ENCODE peak calls at places on chromosomes 11 and 22, in eight cellular contexts. One of them, this sample, is unnamed.

GRCh38 chr11:204587-205109 is 2.6 kb downstream of the BET1L start:
- DNase-seq in choroid plexus epithelial cell: no peak
- DNase-seq in neural progenitor cell: no peak
- DNase-seq in progenitor cell of endocrine pancreas: no peak
- DNase-seq in suprapubic skin: no peak
- DNase-seq in tibial artery: no peak
- DNase-seq in activated naive CD8-positive, alpha-beta T cell treated with anti-CD3 and anti-CD28 coated beads, Interleukin-2, amount 50 U/mL, for 24 hours: no peak
- DNase-seq in HS-27A: no peak
- DNase-seq in this sample: no peak

GRCh38 chr22:45336971-45337431 is 27.3 kb downstream of the FAM118A start:
- DNase-seq in choroid plexus epithelial cell: no peak
- DNase-seq in neural progenitor cell: no peak
- DNase-seq in progenitor cell of endocrine pancreas: no peak
- DNase-seq in suprapubic skin: peak
- DNase-seq in tibial artery: peak
- DNase-seq in activated naive CD8-positive, alpha-beta T cell treated with anti-CD3 and anti-CD28 coated beads, Interleukin-2, amount 50 U/mL, for 24 hours: no peak
- DNase-seq in HS-27A: no peak
- DNase-seq in this sample: no peak

GRCh38 chr22:39128508-39128907 is 24.0 kb downstream of the CBX7 start:
- DNase-seq in choroid plexus epithelial cell: no peak
- DNase-seq in neural progenitor cell: no peak
- DNase-seq in progenitor cell of endocrine pancreas: no peak
- DNase-seq in suprapubic skin: no peak
- DNase-seq in tibial artery: no peak
- DNase-seq in activated naive CD8-positive, alpha-beta T cell treated with anti-CD3 and anti-CD28 coated beads, Interleukin-2, amount 50 U/mL, for 24 hours: no peak
- DNase-seq in HS-27A: no peak
- DNase-seq in this sample: no peak

GRCh38 chr11:2927851-2928604 is 1.2 kb downstream of the PHLDA2 start:
- DNase-seq in choroid plexus epithelial cell: peak
- DNase-seq in neural progenitor cell: no peak
- DNase-seq in progenitor cell of endocrine pancreas: no peak
- DNase-seq in suprapubic skin: no peak
- DNase-seq in tibial artery: peak
- DNase-seq in activated naive CD8-positive, alpha-beta T cell treated with anti-CD3 and anti-CD28 coated beads, Interleukin-2, amount 50 U/mL, for 24 hours: no peak
- DNase-seq in HS-27A: no peak
- DNase-seq in this sample: peak

GRCh38 chr11:76752321-76753175 is 30.6 kb upstream of the TSKU start:
- DNase-seq in choroid plexus epithelial cell: peak
- DNase-seq in neural progenitor cell: no peak
- DNase-seq in progenitor cell of endocrine pancreas: no peak
- DNase-seq in suprapubic skin: peak
- DNase-seq in tibial artery: peak
- DNase-seq in activated naive CD8-positive, alpha-beta T cell treated with anti-CD3 and anti-CD28 coated beads, Interleukin-2, amount 50 U/mL, for 24 hours: no peak
- DNase-seq in HS-27A: no peak
- DNase-seq in this sample: peak

GRCh38 chr11:126474220-126474619 is 118.7 kb downstream of the ST3GAL4 start:
- DNase-seq in choroid plexus epithelial cell: no peak
- DNase-seq in neural progenitor cell: no peak
- DNase-seq in progenitor cell of endocrine pancreas: no peak
- DNase-seq in suprapubic skin: no peak
- DNase-seq in tibial artery: no peak
- DNase-seq in activated naive CD8-positive, alpha-beta T cell treated with anti-CD3 and anti-CD28 coated beads, Interleukin-2, amount 50 U/mL, for 24 hours: no peak
- DNase-seq in HS-27A: no peak
- DNase-seq in this sample: no peak

GRCh38 chr22:17637490-17638181 is 921 bp upstream of the BCL2L13 start:
- DNase-seq in choroid plexus epithelial cell: no peak
- DNase-seq in neural progenitor cell: no peak
- DNase-seq in progenitor cell of endocrine pancreas: no peak
- DNase-seq in suprapubic skin: no peak
- DNase-seq in tibial artery: no peak
- DNase-seq in activated naive CD8-positive, alpha-beta T cell treated with anti-CD3 and anti-CD28 coated beads, Interleukin-2, amount 50 U/mL, for 24 hours: no peak
- DNase-seq in HS-27A: no peak
- DNase-seq in this sample: no peak

GRCh38 chr22:25057013-25057881 is 104.7 kb downstream of the KIAA1671 start:
- DNase-seq in choroid plexus epithelial cell: peak
- DNase-seq in neural progenitor cell: peak
- DNase-seq in progenitor cell of endocrine pancreas: peak
- DNase-seq in suprapubic skin: no peak
- DNase-seq in tibial artery: no peak
- DNase-seq in activated naive CD8-positive, alpha-beta T cell treated with anti-CD3 and anti-CD28 coated beads, Interleukin-2, amount 50 U/mL, for 24 hours: peak
- DNase-seq in HS-27A: no peak
- DNase-seq in this sample: no peak

GRCh38 chr11:64900263-64900678 is 16.7 kb downstream of the ATG2A start:
- DNase-seq in choroid plexus epithelial cell: no peak
- DNase-seq in neural progenitor cell: no peak
- DNase-seq in progenitor cell of endocrine pancreas: no peak
- DNase-seq in suprapubic skin: no peak
- DNase-seq in tibial artery: no peak
- DNase-seq in activated naive CD8-positive, alpha-beta T cell treated with anti-CD3 and anti-CD28 coated beads, Interleukin-2, amount 50 U/mL, for 24 hours: peak
- DNase-seq in HS-27A: no peak
- DNase-seq in this sample: peak

GRCh38 chr11:43518407-43519165 is 159.9 kb downstream of the TTC17 start:
- DNase-seq in choroid plexus epithelial cell: peak
- DNase-seq in neural progenitor cell: no peak
- DNase-seq in progenitor cell of endocrine pancreas: no peak
- DNase-seq in suprapubic skin: no peak
- DNase-seq in tibial artery: no peak
- DNase-seq in activated naive CD8-positive, alpha-beta T cell treated with anti-CD3 and anti-CD28 coated beads, Interleukin-2, amount 50 U/mL, for 24 hours: no peak
- DNase-seq in HS-27A: no peak
- DNase-seq in this sample: peak

GRCh38 chr11:2991477-2992233 is 474 bp downstream of the NAP1L4 start:
- DNase-seq in choroid plexus epithelial cell: peak
- DNase-seq in neural progenitor cell: no peak
- DNase-seq in progenitor cell of endocrine pancreas: no peak
- DNase-seq in suprapubic skin: peak
- DNase-seq in tibial artery: no peak
- DNase-seq in activated naive CD8-positive, alpha-beta T cell treated with anti-CD3 and anti-CD28 coated beads, Interleukin-2, amount 50 U/mL, for 24 hours: peak
- DNase-seq in HS-27A: no peak
- DNase-seq in this sample: peak

GRCh38 chr11:6621711-6622211 is 2.5 kb upstream of the TPP1 start:
- DNase-seq in choroid plexus epithelial cell: no peak
- DNase-seq in neural progenitor cell: no peak
- DNase-seq in progenitor cell of endocrine pancreas: no peak
- DNase-seq in suprapubic skin: no peak
- DNase-seq in tibial artery: no peak
- DNase-seq in activated naive CD8-positive, alpha-beta T cell treated with anti-CD3 and anti-CD28 coated beads, Interleukin-2, amount 50 U/mL, for 24 hours: no peak
- DNase-seq in HS-27A: no peak
- DNase-seq in this sample: no peak

GRCh38 chr11:78416285-78417174 is 1.1 kb downstream of the GAB2 start:
- DNase-seq in choroid plexus epithelial cell: peak
- DNase-seq in neural progenitor cell: peak
- DNase-seq in progenitor cell of endocrine pancreas: peak
- DNase-seq in suprapubic skin: peak
- DNase-seq in tibial artery: peak
- DNase-seq in activated naive CD8-positive, alpha-beta T cell treated with anti-CD3 and anti-CD28 coated beads, Interleukin-2, amount 50 U/mL, for 24 hours: peak
- DNase-seq in HS-27A: peak
- DNase-seq in this sample: peak

GRCh38 chr11:102683277-102683676 is 22.3 kb downstream of the MMP27 start:
- DNase-seq in choroid plexus epithelial cell: no peak
- DNase-seq in neural progenitor cell: peak
- DNase-seq in progenitor cell of endocrine pancreas: no peak
- DNase-seq in suprapubic skin: no peak
- DNase-seq in tibial artery: no peak
- DNase-seq in activated naive CD8-positive, alpha-beta T cell treated with anti-CD3 and anti-CD28 coated beads, Interleukin-2, amount 50 U/mL, for 24 hours: no peak
- DNase-seq in HS-27A: no peak
- DNase-seq in this sample: no peak

GRCh38 chr11:67411785-67412152 is 3.7 kb upstream of the CARNS1 start:
- DNase-seq in choroid plexus epithelial cell: no peak
- DNase-seq in neural progenitor cell: no peak
- DNase-seq in progenitor cell of endocrine pancreas: no peak
- DNase-seq in suprapubic skin: no peak
- DNase-seq in tibial artery: no peak
- DNase-seq in activated naive CD8-positive, alpha-beta T cell treated with anti-CD3 and anti-CD28 coated beads, Interleukin-2, amount 50 U/mL, for 24 hours: peak
- DNase-seq in HS-27A: no peak
- DNase-seq in this sample: no peak

GRCh38 chr22:48167238-48167637 is 1404.8 kb downstream of the TBC1D22A start:
- DNase-seq in choroid plexus epithelial cell: no peak
- DNase-seq in neural progenitor cell: peak
- DNase-seq in progenitor cell of endocrine pancreas: no peak
- DNase-seq in suprapubic skin: no peak
- DNase-seq in tibial artery: peak
- DNase-seq in activated naive CD8-positive, alpha-beta T cell treated with anti-CD3 and anti-CD28 coated beads, Interleukin-2, amount 50 U/mL, for 24 hours: no peak
- DNase-seq in HS-27A: no peak
- DNase-seq in this sample: no peak

GRCh38 chr11:2750101-2750509 is 50.3 kb upstream of the KCNQ1OT1 start:
- DNase-seq in choroid plexus epithelial cell: no peak
- DNase-seq in neural progenitor cell: no peak
- DNase-seq in progenitor cell of endocrine pancreas: no peak
- DNase-seq in suprapubic skin: no peak
- DNase-seq in tibial artery: peak
- DNase-seq in activated naive CD8-positive, alpha-beta T cell treated with anti-CD3 and anti-CD28 coated beads, Interleukin-2, amount 50 U/mL, for 24 hours: no peak
- DNase-seq in HS-27A: no peak
- DNase-seq in this sample: no peak

GRCh38 chr11:110152199-110152598 is 59.0 kb downstream of the ZC3H12C start:
- DNase-seq in choroid plexus epithelial cell: no peak
- DNase-seq in neural progenitor cell: peak
- DNase-seq in progenitor cell of endocrine pancreas: no peak
- DNase-seq in suprapubic skin: no peak
- DNase-seq in tibial artery: no peak
- DNase-seq in activated naive CD8-positive, alpha-beta T cell treated with anti-CD3 and anti-CD28 coated beads, Interleukin-2, amount 50 U/mL, for 24 hours: no peak
- DNase-seq in HS-27A: no peak
- DNase-seq in this sample: no peak

GRCh38 chr11:93741882-93742226 is 382 bp downstream of the C11orf54 start:
- DNase-seq in choroid plexus epithelial cell: peak
- DNase-seq in neural progenitor cell: peak
- DNase-seq in progenitor cell of endocrine pancreas: no peak
- DNase-seq in suprapubic skin: no peak
- DNase-seq in tibial artery: no peak
- DNase-seq in activated naive CD8-positive, alpha-beta T cell treated with anti-CD3 and anti-CD28 coated beads, Interleukin-2, amount 50 U/mL, for 24 hours: no peak
- DNase-seq in HS-27A: no peak
- DNase-seq in this sample: peak

GRCh38 chr11:69541501-69542313 is 60.2 kb downstream of the LINC01488 start:
- DNase-seq in choroid plexus epithelial cell: no peak
- DNase-seq in neural progenitor cell: no peak
- DNase-seq in progenitor cell of endocrine pancreas: no peak
- DNase-seq in suprapubic skin: peak
- DNase-seq in tibial artery: no peak
- DNase-seq in activated naive CD8-positive, alpha-beta T cell treated with anti-CD3 and anti-CD28 coated beads, Interleukin-2, amount 50 U/mL, for 24 hours: no peak
- DNase-seq in HS-27A: no peak
- DNase-seq in this sample: peak

GRCh38 chr11:75558939-75559843 is 2.9 kb upstream of the SERPINH1 start:
- DNase-seq in choroid plexus epithelial cell: peak
- DNase-seq in neural progenitor cell: no peak
- DNase-seq in progenitor cell of endocrine pancreas: no peak
- DNase-seq in suprapubic skin: no peak
- DNase-seq in tibial artery: peak
- DNase-seq in activated naive CD8-positive, alpha-beta T cell treated with anti-CD3 and anti-CD28 coated beads, Interleukin-2, amount 50 U/mL, for 24 hours: no peak
- DNase-seq in HS-27A: peak
- DNase-seq in this sample: peak

GRCh38 chr22:43858156-43858895 is 4.0 kb downstream of the SULT4A1 start:
- DNase-seq in choroid plexus epithelial cell: no peak
- DNase-seq in neural progenitor cell: no peak
- DNase-seq in progenitor cell of endocrine pancreas: no peak
- DNase-seq in suprapubic skin: peak
- DNase-seq in tibial artery: peak
- DNase-seq in activated naive CD8-positive, alpha-beta T cell treated with anti-CD3 and anti-CD28 coated beads, Interleukin-2, amount 50 U/mL, for 24 hours: no peak
- DNase-seq in HS-27A: no peak
- DNase-seq in this sample: no peak

GRCh38 chr11:68841718-68842426 is at the start of gene CPT1A:
- DNase-seq in choroid plexus epithelial cell: peak
- DNase-seq in neural progenitor cell: peak
- DNase-seq in progenitor cell of endocrine pancreas: peak
- DNase-seq in suprapubic skin: no peak
- DNase-seq in tibial artery: peak
- DNase-seq in activated naive CD8-positive, alpha-beta T cell treated with anti-CD3 and anti-CD28 coated beads, Interleukin-2, amount 50 U/mL, for 24 hours: peak
- DNase-seq in HS-27A: no peak
- DNase-seq in this sample: peak

GRCh38 chr11:78943841-78944240 is 369.2 kb upstream of the NARS2 start:
- DNase-seq in choroid plexus epithelial cell: no peak
- DNase-seq in neural progenitor cell: no peak
- DNase-seq in progenitor cell of endocrine pancreas: no peak
- DNase-seq in suprapubic skin: no peak
- DNase-seq in tibial artery: no peak
- DNase-seq in activated naive CD8-positive, alpha-beta T cell treated with anti-CD3 and anti-CD28 coated beads, Interleukin-2, amount 50 U/mL, for 24 hours: no peak
- DNase-seq in HS-27A: no peak
- DNase-seq in this sample: no peak

GRCh38 chr11:117825538-117826359 is 1.2 kb upstream of the FXYD2 start:
- DNase-seq in choroid plexus epithelial cell: no peak
- DNase-seq in neural progenitor cell: no peak
- DNase-seq in progenitor cell of endocrine pancreas: no peak
- DNase-seq in suprapubic skin: peak
- DNase-seq in tibial artery: peak
- DNase-seq in activated naive CD8-positive, alpha-beta T cell treated with anti-CD3 and anti-CD28 coated beads, Interleukin-2, amount 50 U/mL, for 24 hours: no peak
- DNase-seq in HS-27A: no peak
- DNase-seq in this sample: no peak

GRCh38 chr11:110131386-110132123 is 38.4 kb downstream of the ZC3H12C start:
- DNase-seq in choroid plexus epithelial cell: no peak
- DNase-seq in neural progenitor cell: peak
- DNase-seq in progenitor cell of endocrine pancreas: no peak
- DNase-seq in suprapubic skin: no peak
- DNase-seq in tibial artery: no peak
- DNase-seq in activated naive CD8-positive, alpha-beta T cell treated with anti-CD3 and anti-CD28 coated beads, Interleukin-2, amount 50 U/mL, for 24 hours: no peak
- DNase-seq in HS-27A: no peak
- DNase-seq in this sample: no peak

GRCh38 chr11:134404485-134405341 is 7.3 kb downstream of the B3GAT1 start:
- DNase-seq in choroid plexus epithelial cell: no peak
- DNase-seq in neural progenitor cell: no peak
- DNase-seq in progenitor cell of endocrine pancreas: no peak
- DNase-seq in suprapubic skin: no peak
- DNase-seq in tibial artery: no peak
- DNase-seq in activated naive CD8-positive, alpha-beta T cell treated with anti-CD3 and anti-CD28 coated beads, Interleukin-2, amount 50 U/mL, for 24 hours: no peak
- DNase-seq in HS-27A: no peak
- DNase-seq in this sample: no peak

GRCh38 chr11:77580712-77581337 is 8.9 kb upstream of the AQP11 start:
- DNase-seq in choroid plexus epithelial cell: no peak
- DNase-seq in neural progenitor cell: peak
- DNase-seq in progenitor cell of endocrine pancreas: no peak
- DNase-seq in suprapubic skin: no peak
- DNase-seq in tibial artery: no peak
- DNase-seq in activated naive CD8-positive, alpha-beta T cell treated with anti-CD3 and anti-CD28 coated beads, Interleukin-2, amount 50 U/mL, for 24 hours: no peak
- DNase-seq in HS-27A: no peak
- DNase-seq in this sample: peak

GRCh38 chr11:70833554-70833953 is 418.8 kb downstream of the SHANK2 start:
- DNase-seq in choroid plexus epithelial cell: no peak
- DNase-seq in neural progenitor cell: no peak
- DNase-seq in progenitor cell of endocrine pancreas: no peak
- DNase-seq in suprapubic skin: no peak
- DNase-seq in tibial artery: no peak
- DNase-seq in activated naive CD8-positive, alpha-beta T cell treated with anti-CD3 and anti-CD28 coated beads, Interleukin-2, amount 50 U/mL, for 24 hours: no peak
- DNase-seq in HS-27A: no peak
- DNase-seq in this sample: no peak

GRCh38 chr11:111642521-111642920 is 40.3 kb downstream of the SIK2 start:
- DNase-seq in choroid plexus epithelial cell: no peak
- DNase-seq in neural progenitor cell: no peak
- DNase-seq in progenitor cell of endocrine pancreas: no peak
- DNase-seq in suprapubic skin: no peak
- DNase-seq in tibial artery: no peak
- DNase-seq in activated naive CD8-positive, alpha-beta T cell treated with anti-CD3 and anti-CD28 coated beads, Interleukin-2, amount 50 U/mL, for 24 hours: no peak
- DNase-seq in HS-27A: no peak
- DNase-seq in this sample: no peak

GRCh38 chr11:82494988-82495432 is 238.7 kb downstream of the FAM181B start:
- DNase-seq in choroid plexus epithelial cell: no peak
- DNase-seq in neural progenitor cell: peak
- DNase-seq in progenitor cell of endocrine pancreas: no peak
- DNase-seq in suprapubic skin: no peak
- DNase-seq in tibial artery: no peak
- DNase-seq in activated naive CD8-positive, alpha-beta T cell treated with anti-CD3 and anti-CD28 coated beads, Interleukin-2, amount 50 U/mL, for 24 hours: no peak
- DNase-seq in HS-27A: no peak
- DNase-seq in this sample: no peak

GRCh38 chr22:23144926-23145906 is at the start of gene RAB36:
- DNase-seq in choroid plexus epithelial cell: peak
- DNase-seq in neural progenitor cell: peak
- DNase-seq in progenitor cell of endocrine pancreas: peak
- DNase-seq in suprapubic skin: peak
- DNase-seq in tibial artery: peak
- DNase-seq in activated naive CD8-positive, alpha-beta T cell treated with anti-CD3 and anti-CD28 coated beads, Interleukin-2, amount 50 U/mL, for 24 hours: peak
- DNase-seq in HS-27A: peak
- DNase-seq in this sample: peak

GRCh38 chr11:70680781-70681281 is 282.5 kb downstream of the CTTN start:
- DNase-seq in choroid plexus epithelial cell: no peak
- DNase-seq in neural progenitor cell: peak
- DNase-seq in progenitor cell of endocrine pancreas: no peak
- DNase-seq in suprapubic skin: no peak
- DNase-seq in tibial artery: no peak
- DNase-seq in activated naive CD8-positive, alpha-beta T cell treated with anti-CD3 and anti-CD28 coated beads, Interleukin-2, amount 50 U/mL, for 24 hours: peak
- DNase-seq in HS-27A: no peak
- DNase-seq in this sample: no peak